ENCODE peak calls at places on chromosomes 11 and 22, in nine cellular contexts. One of them, this sample, is unnamed.
A peak's percentile ranks its signal among the peaks of the same experiment; 100 is the strongest.

GRCh38 chr11:91871791-91872190 is 352.8 kb upstream of the FAT3 start:
- DNase-seq in adrenal gland: no peak
- DNase-seq in mucosa of descending colon: no peak
- DNase-seq in astrocyte of the cerebellum: no peak
- DNase-seq in GM12865: no peak
- DNase-seq in brain microvascular endothelial cell: no peak
- DNase-seq in astrocyte of the spinal cord: peak; percentile 8
- DNase-seq in fibroblast of the aortic adventitia: no peak
- DNase-seq in skeletal muscle cell: no peak
- DNase-seq in this sample: no peak

GRCh38 chr11:132257861-132258260 is 887.4 kb downstream of the NTM start:
- DNase-seq in adrenal gland: no peak
- DNase-seq in mucosa of descending colon: no peak
- DNase-seq in astrocyte of the cerebellum: no peak
- DNase-seq in GM12865: no peak
- DNase-seq in brain microvascular endothelial cell: no peak
- DNase-seq in astrocyte of the spinal cord: no peak
- DNase-seq in fibroblast of the aortic adventitia: no peak
- DNase-seq in skeletal muscle cell: no peak
- DNase-seq in this sample: no peak

GRCh38 chr11:66843776-66844495 is 695 bp downstream of the RCE1 start:
- DNase-seq in adrenal gland: peak; percentile 26
- DNase-seq in mucosa of descending colon: no peak
- DNase-seq in astrocyte of the cerebellum: no peak
- DNase-seq in GM12865: no peak
- DNase-seq in brain microvascular endothelial cell: no peak
- DNase-seq in astrocyte of the spinal cord: no peak
- DNase-seq in fibroblast of the aortic adventitia: no peak
- DNase-seq in skeletal muscle cell: no peak
- DNase-seq in this sample: no peak

GRCh38 chr22:50599816-50600454 is 658 bp upstream of the MAPK8IP2 start:
- DNase-seq in adrenal gland: peak; percentile 69
- DNase-seq in mucosa of descending colon: peak; percentile 75
- DNase-seq in astrocyte of the cerebellum: no peak
- DNase-seq in GM12865: peak; percentile 24
- DNase-seq in brain microvascular endothelial cell: no peak
- DNase-seq in astrocyte of the spinal cord: no peak
- DNase-seq in fibroblast of the aortic adventitia: peak; percentile 18
- DNase-seq in skeletal muscle cell: no peak
- DNase-seq in this sample: no peak

GRCh38 chr11:45383229-45383628 is 97.1 kb upstream of the SYT13 start:
- DNase-seq in adrenal gland: no peak
- DNase-seq in mucosa of descending colon: no peak
- DNase-seq in astrocyte of the cerebellum: peak; percentile 46
- DNase-seq in GM12865: peak; percentile 4
- DNase-seq in brain microvascular endothelial cell: peak; percentile 27
- DNase-seq in astrocyte of the spinal cord: peak; percentile 58
- DNase-seq in fibroblast of the aortic adventitia: peak; percentile 16
- DNase-seq in skeletal muscle cell: no peak
- DNase-seq in this sample: no peak

GRCh38 chr11:56910046-56910753 is 78.5 kb upstream of the OR5AK2 start:
- DNase-seq in adrenal gland: no peak
- DNase-seq in mucosa of descending colon: no peak
- DNase-seq in astrocyte of the cerebellum: no peak
- DNase-seq in GM12865: no peak
- DNase-seq in brain microvascular endothelial cell: no peak
- DNase-seq in astrocyte of the spinal cord: no peak
- DNase-seq in fibroblast of the aortic adventitia: no peak
- DNase-seq in skeletal muscle cell: no peak
- DNase-seq in this sample: no peak

GRCh38 chr11:45209904-45210699 is 63.7 kb downstream of the PRDM11 start:
- DNase-seq in adrenal gland: peak; percentile 70
- DNase-seq in mucosa of descending colon: peak; percentile 52
- DNase-seq in astrocyte of the cerebellum: peak; percentile 5
- DNase-seq in GM12865: peak; percentile 11
- DNase-seq in brain microvascular endothelial cell: peak; percentile 33
- DNase-seq in astrocyte of the spinal cord: peak; percentile 71
- DNase-seq in fibroblast of the aortic adventitia: peak; percentile 36
- DNase-seq in skeletal muscle cell: peak; percentile 85
- DNase-seq in this sample: no peak

GRCh38 chr22:25437414-25438160 is 126.9 kb upstream of the GRK3 start:
- DNase-seq in adrenal gland: no peak
- DNase-seq in mucosa of descending colon: no peak
- DNase-seq in astrocyte of the cerebellum: no peak
- DNase-seq in GM12865: no peak
- DNase-seq in brain microvascular endothelial cell: no peak
- DNase-seq in astrocyte of the spinal cord: no peak
- DNase-seq in fibroblast of the aortic adventitia: no peak
- DNase-seq in skeletal muscle cell: no peak
- DNase-seq in this sample: no peak

GRCh38 chr11:125110996-125111340 is 458 bp downstream of the TMEM218 start:
- DNase-seq in adrenal gland: no peak
- DNase-seq in mucosa of descending colon: no peak
- DNase-seq in astrocyte of the cerebellum: no peak
- DNase-seq in GM12865: no peak
- DNase-seq in brain microvascular endothelial cell: peak; percentile 4
- DNase-seq in astrocyte of the spinal cord: no peak
- DNase-seq in fibroblast of the aortic adventitia: no peak
- DNase-seq in skeletal muscle cell: no peak
- DNase-seq in this sample: no peak

GRCh38 chr11:116272181-116272789 is 500.5 kb downstream of the BUD13 start:
- DNase-seq in adrenal gland: no peak
- DNase-seq in mucosa of descending colon: no peak
- DNase-seq in astrocyte of the cerebellum: no peak
- DNase-seq in GM12865: no peak
- DNase-seq in brain microvascular endothelial cell: no peak
- DNase-seq in astrocyte of the spinal cord: no peak
- DNase-seq in fibroblast of the aortic adventitia: no peak
- DNase-seq in skeletal muscle cell: no peak
- DNase-seq in this sample: no peak

GRCh38 chr11:134027671-134028070 is 41.2 kb upstream of the JAM3 start:
- DNase-seq in adrenal gland: no peak
- DNase-seq in mucosa of descending colon: no peak
- DNase-seq in astrocyte of the cerebellum: no peak
- DNase-seq in GM12865: no peak
- DNase-seq in brain microvascular endothelial cell: no peak
- DNase-seq in astrocyte of the spinal cord: no peak
- DNase-seq in fibroblast of the aortic adventitia: no peak
- DNase-seq in skeletal muscle cell: no peak
- DNase-seq in this sample: no peak

GRCh38 chr11:84993386-84993785 is 633.8 kb downstream of the DLG2 start:
- DNase-seq in adrenal gland: no peak
- DNase-seq in mucosa of descending colon: peak; percentile 27
- DNase-seq in astrocyte of the cerebellum: no peak
- DNase-seq in GM12865: peak; percentile 27
- DNase-seq in brain microvascular endothelial cell: no peak
- DNase-seq in astrocyte of the spinal cord: no peak
- DNase-seq in fibroblast of the aortic adventitia: peak; percentile 4
- DNase-seq in skeletal muscle cell: no peak
- DNase-seq in this sample: no peak

GRCh38 chr11:67022961-67023956 is at the start of gene SYT12:
- DNase-seq in adrenal gland: no peak
- DNase-seq in mucosa of descending colon: no peak
- DNase-seq in astrocyte of the cerebellum: no peak
- DNase-seq in GM12865: no peak
- DNase-seq in brain microvascular endothelial cell: no peak
- DNase-seq in astrocyte of the spinal cord: no peak
- DNase-seq in fibroblast of the aortic adventitia: no peak
- DNase-seq in skeletal muscle cell: no peak
- DNase-seq in this sample: no peak

GRCh38 chr11:73288873-73289707 is 17.0 kb downstream of the P2RY6 start:
- DNase-seq in adrenal gland: peak; percentile 81
- DNase-seq in mucosa of descending colon: peak; percentile 70
- DNase-seq in astrocyte of the cerebellum: no peak
- DNase-seq in GM12865: peak; percentile 83
- DNase-seq in brain microvascular endothelial cell: peak; percentile 85
- DNase-seq in astrocyte of the spinal cord: peak; percentile 67
- DNase-seq in fibroblast of the aortic adventitia: peak; percentile 78
- DNase-seq in skeletal muscle cell: no peak
- DNase-seq in this sample: no peak

GRCh38 chr11:81098471-81098870 is 1635.2 kb downstream of the FAM181B start:
- DNase-seq in adrenal gland: no peak
- DNase-seq in mucosa of descending colon: no peak
- DNase-seq in astrocyte of the cerebellum: no peak
- DNase-seq in GM12865: no peak
- DNase-seq in brain microvascular endothelial cell: no peak
- DNase-seq in astrocyte of the spinal cord: no peak
- DNase-seq in fibroblast of the aortic adventitia: no peak
- DNase-seq in skeletal muscle cell: no peak
- DNase-seq in this sample: no peak

GRCh38 chr11:59403546-59403945 is 22.7 kb downstream of the OR5A2 start:
- DNase-seq in adrenal gland: no peak
- DNase-seq in mucosa of descending colon: no peak
- DNase-seq in astrocyte of the cerebellum: no peak
- DNase-seq in GM12865: no peak
- DNase-seq in brain microvascular endothelial cell: no peak
- DNase-seq in astrocyte of the spinal cord: no peak
- DNase-seq in fibroblast of the aortic adventitia: no peak
- DNase-seq in skeletal muscle cell: no peak
- DNase-seq in this sample: no peak

GRCh38 chr11:118612378-118612777 is 5.0 kb downstream of the PHLDB1 start:
- DNase-seq in adrenal gland: no peak
- DNase-seq in mucosa of descending colon: no peak
- DNase-seq in astrocyte of the cerebellum: no peak
- DNase-seq in GM12865: no peak
- DNase-seq in brain microvascular endothelial cell: no peak
- DNase-seq in astrocyte of the spinal cord: no peak
- DNase-seq in fibroblast of the aortic adventitia: peak; percentile 73
- DNase-seq in skeletal muscle cell: no peak
- DNase-seq in this sample: no peak

GRCh38 chr11:128328955-128329551 is 258.3 kb downstream of the ETS1 start:
- DNase-seq in adrenal gland: peak; percentile 56
- DNase-seq in mucosa of descending colon: no peak
- DNase-seq in astrocyte of the cerebellum: no peak
- DNase-seq in GM12865: no peak
- DNase-seq in brain microvascular endothelial cell: no peak
- DNase-seq in astrocyte of the spinal cord: no peak
- DNase-seq in fibroblast of the aortic adventitia: no peak
- DNase-seq in skeletal muscle cell: no peak
- DNase-seq in this sample: no peak

GRCh38 chr11:128324531-128325141 is 262.7 kb downstream of the ETS1 start:
- DNase-seq in adrenal gland: no peak
- DNase-seq in mucosa of descending colon: peak; percentile 34
- DNase-seq in astrocyte of the cerebellum: no peak
- DNase-seq in GM12865: no peak
- DNase-seq in brain microvascular endothelial cell: no peak
- DNase-seq in astrocyte of the spinal cord: no peak
- DNase-seq in fibroblast of the aortic adventitia: no peak
- DNase-seq in skeletal muscle cell: no peak
- DNase-seq in this sample: no peak

GRCh38 chr11:128326791-128327190 is 260.6 kb downstream of the ETS1 start:
- DNase-seq in adrenal gland: no peak
- DNase-seq in mucosa of descending colon: no peak
- DNase-seq in astrocyte of the cerebellum: no peak
- DNase-seq in GM12865: no peak
- DNase-seq in brain microvascular endothelial cell: no peak
- DNase-seq in astrocyte of the spinal cord: no peak
- DNase-seq in fibroblast of the aortic adventitia: no peak
- DNase-seq in skeletal muscle cell: no peak
- DNase-seq in this sample: no peak

GRCh38 chr11:128330203-128330602 is 257.2 kb downstream of the ETS1 start:
- DNase-seq in adrenal gland: no peak
- DNase-seq in mucosa of descending colon: no peak
- DNase-seq in astrocyte of the cerebellum: no peak
- DNase-seq in GM12865: no peak
- DNase-seq in brain microvascular endothelial cell: no peak
- DNase-seq in astrocyte of the spinal cord: no peak
- DNase-seq in fibroblast of the aortic adventitia: no peak
- DNase-seq in skeletal muscle cell: no peak
- DNase-seq in this sample: no peak

GRCh38 chr11:128327274-128327673 is 260.1 kb downstream of the ETS1 start:
- DNase-seq in adrenal gland: no peak
- DNase-seq in mucosa of descending colon: no peak
- DNase-seq in astrocyte of the cerebellum: no peak
- DNase-seq in GM12865: no peak
- DNase-seq in brain microvascular endothelial cell: no peak
- DNase-seq in astrocyte of the spinal cord: no peak
- DNase-seq in fibroblast of the aortic adventitia: no peak
- DNase-seq in skeletal muscle cell: no peak
- DNase-seq in this sample: no peak
- H3K4me3 ChIP-seq in adrenal gland: no peak overlapping the region
- H3K4me3 ChIP-seq in mucosa of descending colon: no peak overlapping the region
- H3K4me3 ChIP-seq in astrocyte of the cerebellum: no peak overlapping the region
- H3K4me3 ChIP-seq in GM12865: no peak overlapping the region
- H3K4me3 ChIP-seq in brain microvascular endothelial cell: no peak overlapping the region
- H3K4me3 ChIP-seq in astrocyte of the spinal cord: no peak overlapping the region
- H3K4me3 ChIP-seq in fibroblast of the aortic adventitia: no peak overlapping the region
- H3K4me3 ChIP-seq in skeletal muscle cell: no peak overlapping the region
- H3K4me3 ChIP-seq in this sample: no peak overlapping the region

DNA sequence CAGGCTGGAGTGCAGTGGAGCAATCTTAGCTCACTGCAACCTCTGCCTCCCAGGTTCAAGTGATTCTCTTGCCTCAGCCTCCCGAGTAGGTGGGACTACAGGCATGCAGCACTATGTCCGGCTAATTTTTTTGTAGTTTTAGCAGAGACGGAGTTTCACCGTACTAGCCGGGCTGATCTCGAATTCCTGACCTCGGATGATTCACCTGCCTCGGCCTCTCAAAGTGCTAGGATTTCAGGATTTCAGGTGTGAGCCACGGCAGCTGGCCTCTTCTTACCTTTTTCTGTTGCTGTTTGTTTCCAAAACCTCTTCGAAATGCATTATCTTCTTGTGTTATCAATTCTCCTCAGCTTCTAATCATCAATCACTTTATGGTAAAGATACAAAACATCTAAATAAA is 22.1 kb upstream of the TMEM135 start:
- DNase-seq in adrenal gland: no peak
- DNase-seq in mucosa of descending colon: no peak
- DNase-seq in astrocyte of the cerebellum: no peak
- DNase-seq in GM12865: no peak
- DNase-seq in brain microvascular endothelial cell: no peak
- DNase-seq in astrocyte of the spinal cord: no peak
- DNase-seq in fibroblast of the aortic adventitia: no peak
- DNase-seq in skeletal muscle cell: no peak
- DNase-seq in this sample: no peak
- H3K4me3 ChIP-seq in adrenal gland: no peak overlapping the region
- H3K4me3 ChIP-seq in mucosa of descending colon: no peak overlapping the region
- H3K4me3 ChIP-seq in astrocyte of the cerebellum: no peak overlapping the region
- H3K4me3 ChIP-seq in GM12865: no peak overlapping the region
- H3K4me3 ChIP-seq in brain microvascular endothelial cell: no peak overlapping the region
- H3K4me3 ChIP-seq in astrocyte of the spinal cord: no peak overlapping the region
- H3K4me3 ChIP-seq in fibroblast of the aortic adventitia: no peak overlapping the region
- H3K4me3 ChIP-seq in skeletal muscle cell: no peak overlapping the region
- H3K4me3 ChIP-seq in this sample: no peak overlapping the region

GRCh38 chr11:70824590-70825300 is 426.4 kb downstream of the CTTN start:
- DNase-seq in adrenal gland: no peak
- DNase-seq in mucosa of descending colon: no peak
- DNase-seq in astrocyte of the cerebellum: no peak
- DNase-seq in GM12865: no peak
- DNase-seq in brain microvascular endothelial cell: no peak
- DNase-seq in astrocyte of the spinal cord: no peak
- DNase-seq in fibroblast of the aortic adventitia: no peak
- DNase-seq in skeletal muscle cell: no peak
- DNase-seq in this sample: no peak
- H3K4me3 ChIP-seq in adrenal gland: no peak overlapping the region
- H3K4me3 ChIP-seq in mucosa of descending colon: no peak overlapping the region
- H3K4me3 ChIP-seq in astrocyte of the cerebellum: no peak overlapping the region
- H3K4me3 ChIP-seq in GM12865: no peak overlapping the region
- H3K4me3 ChIP-seq in brain microvascular endothelial cell: no peak overlapping the region
- H3K4me3 ChIP-seq in astrocyte of the spinal cord: no peak overlapping the region
- H3K4me3 ChIP-seq in fibroblast of the aortic adventitia: no peak overlapping the region
- H3K4me3 ChIP-seq in skeletal muscle cell: no peak overlapping the region
- H3K4me3 ChIP-seq in this sample: no peak overlapping the region

GRCh38 chr11:123233280-123233977 is 38.4 kb upstream of the CLMP start:
- DNase-seq in adrenal gland: no peak
- DNase-seq in mucosa of descending colon: no peak
- DNase-seq in astrocyte of the cerebellum: no peak
- DNase-seq in GM12865: peak; percentile 63
- DNase-seq in brain microvascular endothelial cell: no peak
- DNase-seq in astrocyte of the spinal cord: no peak
- DNase-seq in fibroblast of the aortic adventitia: no peak
- DNase-seq in skeletal muscle cell: no peak
- DNase-seq in this sample: no peak
- H3K4me3 ChIP-seq in adrenal gland: no peak overlapping the region
- H3K4me3 ChIP-seq in mucosa of descending colon: no peak overlapping the region
- H3K4me3 ChIP-seq in astrocyte of the cerebellum: no peak overlapping the region
- H3K4me3 ChIP-seq in GM12865: peak overlapping the region; percentile 11
- H3K4me3 ChIP-seq in brain microvascular endothelial cell: no peak overlapping the region
- H3K4me3 ChIP-seq in astrocyte of the spinal cord: no peak overlapping the region
- H3K4me3 ChIP-seq in fibroblast of the aortic adventitia: no peak overlapping the region
- H3K4me3 ChIP-seq in skeletal muscle cell: no peak overlapping the region
- H3K4me3 ChIP-seq in this sample: no peak overlapping the region